ENCODE peak calls at places on chromosomes 4 and X, in six cellular contexts. C is cardiac muscle cell; H is neural progenitor cell; E is CD4-positive, alpha-beta memory T cell; Z is astrocyte of the spinal cord; M is HCT116. U is an unnamed sample.

GRCh38 chr4:3730422-3730821 is 35.8 kb upstream of the ADRA2C start:
- DNase-seq in C (no peak), H (no peak), E (no peak), Z (no peak), M (no peak), U (no peak)

GRCh38 chr4:5710065-5710961 is 688 bp upstream of the EVC start:
- DNase-seq in C (no peak), H (peak), E (no peak), Z (peak), M (no peak), U (no peak)

GRCh38 chr4:123304151-123305021 is 92.2 kb upstream of the SPRY1 start:
- DNase-seq in C (peak), H (peak), E (no peak), Z (no peak), M (no peak), U (no peak)

GRCh38 chrX:84221181-84221580 is 33.2 kb upstream of the RPS6KA6 start:
- DNase-seq in C (no peak), H (no peak), E (no peak), Z (no peak), M (no peak), U (no peak)

GRCh38 chr4:94995684-94996394 is 238.1 kb downstream of the BMPR1B start:
- DNase-seq in C (peak), H (peak), E (no peak), Z (peak), M (no peak), U (no peak)

GRCh38 chr4:48722509-48723446 is 57.3 kb downstream of the FRYL start:
- DNase-seq in C (no peak), H (no peak), E (no peak), Z (peak), M (no peak), U (no peak)

GRCh38 chr4:76799139-76799538 is 98.8 kb downstream of the SOWAHB start:
- DNase-seq in C (no peak), H (no peak), E (no peak), Z (no peak), M (no peak), U (no peak)

GRCh38 chr4:3026531-3026930 is 47.8 kb downstream of the HTT-AS start:
- DNase-seq in C (no peak), H (no peak), E (no peak), Z (no peak), M (no peak), U (no peak)

GRCh38 chrX:57172544-57172943 is 35.3 kb upstream of the SPIN2A start:
- DNase-seq in C (no peak), H (no peak), E (no peak), Z (no peak), M (no peak), U (no peak)

GRCh38 chrX:19611636-19612376 is 96.5 kb upstream of the MAP3K15 start:
- DNase-seq in C (no peak), H (no peak), E (no peak), Z (no peak), M (no peak), U (no peak)

GRCh38 chr4:101280866-101281600 is 66.3 kb downstream of the PPP3CA start:
- DNase-seq in C (no peak), H (peak), E (no peak), Z (no peak), M (no peak), U (no peak)

GRCh38 chr4:183635333-183635732 is 23.7 kb downstream of the RWDD4 start:
- DNase-seq in C (no peak), H (peak), E (no peak), Z (no peak), M (no peak), U (no peak)

GRCh38 chrX:50704360-50704759 is 109.6 kb downstream of the SHROOM4 start:
- DNase-seq in C (no peak), H (no peak), E (no peak), Z (no peak), M (no peak), U (no peak)

GRCh38 chrX:35847736-35848135 is 49.6 kb downstream of the MAGEB16 start:
- DNase-seq in C (no peak), H (no peak), E (no peak), Z (no peak), M (no peak), U (no peak)

GRCh38 chr4:41294445-41295062 is 37.8 kb downstream of the UCHL1 start:
- DNase-seq in C (no peak), H (peak), E (no peak), Z (no peak), M (peak), U (no peak)

GRCh38 chr4:182179105-182179504 is 64.1 kb upstream of the TENM3 start:
- DNase-seq in C (no peak), H (peak), E (no peak), Z (peak), M (no peak), U (no peak)

GRCh38 chrX:101260435-101260834 is 30.7 kb downstream of the TAF7L start:
- DNase-seq in C (peak), H (peak), E (no peak), Z (no peak), M (no peak), U (no peak)

GRCh38 chrX:37405954-37406353 is 56.8 kb downstream of the PRRG1 start:
- DNase-seq in C (peak), H (no peak), E (no peak), Z (peak), M (no peak), U (no peak)

GRCh38 chr4:71206763-71207162 is 132.1 kb upstream of the SLC4A4 start:
- DNase-seq in C (no peak), H (no peak), E (no peak), Z (peak), M (no peak), U (no peak)

GRCh38 chrX:49203536-49203935 is 3.5 kb upstream of the SYP start:
- DNase-seq in C (no peak), H (no peak), E (no peak), Z (no peak), M (no peak), U (no peak)

GRCh38 chr4:99847362-99847976 is 30.8 kb downstream of the DAPP1 start:
- DNase-seq in C (no peak), H (no peak), E (peak), Z (no peak), M (no peak), U (no peak)

GRCh38 chr4:31007858-31008257 is 287.7 kb downstream of the PCDH7 start:
- DNase-seq in C (no peak), H (no peak), E (no peak), Z (no peak), M (no peak), U (no peak)

GRCh38 chrX:148902581-148902980 is 402.2 kb downstream of the AFF2 start:
- DNase-seq in C (no peak), H (no peak), E (no peak), Z (no peak), M (no peak), U (no peak)

GRCh38 chr4:38455092-38455855 is 208.7 kb upstream of the KLF3 start:
- DNase-seq in C (no peak), H (no peak), E (peak), Z (no peak), M (no peak), U (no peak)

GRCh38 chrX:115949900-115950822 is 220.4 kb upstream of the AGTR2 start:
- DNase-seq in C (no peak), H (peak), E (peak), Z (no peak), M (no peak), U (no peak)

GRCh38 chr4:153523941-153524386 is 57.8 kb downstream of the TMEM131L start:
- DNase-seq in C (no peak), H (no peak), E (no peak), Z (no peak), M (no peak), U (no peak)

GRCh38 chr4:152087335-152087734 is 326.5 kb upstream of the GATB start:
- DNase-seq in C (no peak), H (no peak), E (no peak), Z (no peak), M (no peak), U (no peak)

GRCh38 chr4:103361926-103362325 is 163.8 kb upstream of the CENPE start:
- DNase-seq in C (peak), H (no peak), E (no peak), Z (no peak), M (no peak), U (no peak)

GRCh38 chr4:138405439-138405838 is 163.3 kb upstream of the SLC7A11 start:
- DNase-seq in C (peak), H (no peak), E (no peak), Z (no peak), M (no peak), U (no peak)

GRCh38 chrX:42107495-42108139 is 184.3 kb upstream of the CASK start:
- DNase-seq in C (no peak), H (no peak), E (no peak), Z (no peak), M (no peak), U (no peak)

GRCh38 chrX:140141444-140142029 is 176.2 kb upstream of the CXorf66 start:
- DNase-seq in C (peak), H (peak), E (peak), Z (peak), M (peak), U (no peak)

GRCh38 chr4:77310931-77311330 is 153.9 kb downstream of the CCNG2 start:
- DNase-seq in C (no peak), H (no peak), E (no peak), Z (no peak), M (no peak), U (no peak)

GRCh38 chr4:163654621-163655020 is 160.1 kb downstream of the TMA16 start:
- DNase-seq in C (no peak), H (no peak), E (no peak), Z (no peak), M (no peak), U (no peak)

GRCh38 chr4:25215506-25215905 is 18.3 kb upstream of the PI4K2B start:
- DNase-seq in C (no peak), H (peak), E (no peak), Z (no peak), M (no peak), U (no peak)

DNA sequence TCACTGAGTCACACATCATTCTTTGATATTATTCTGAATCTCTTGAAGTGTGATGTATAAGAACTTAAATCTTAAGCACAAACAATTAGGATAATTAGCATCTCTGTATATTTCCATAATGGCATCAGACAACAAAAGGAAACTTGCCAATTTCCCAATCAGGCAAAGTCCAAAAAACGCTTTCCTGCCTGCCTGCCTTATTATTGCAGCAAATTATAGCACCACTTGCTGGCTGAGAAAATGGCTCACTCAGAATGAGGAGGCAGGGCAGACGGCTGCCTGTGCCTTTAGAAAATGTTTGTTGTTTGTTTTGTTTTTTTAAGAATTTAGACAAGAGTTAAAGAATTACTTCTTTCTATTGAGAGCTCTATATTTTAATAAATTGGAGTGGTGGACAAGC is 27.7 kb upstream of the NR3C2 start:
- DNase-seq in C (no peak), H (no peak), E (no peak), Z (no peak), M (no peak), U (no peak)
- H3K4me3 ChIP-seq in C (no peak), H (no peak), E (no peak), Z (no peak), M (no peak), U (no peak)

GRCh38 chrX:134144231-134144630 is 92.8 kb upstream of the CCDC160 start:
- DNase-seq in C (peak), H (peak), E (no peak), Z (no peak), M (peak), U (no peak)

GRCh38 chrX:134146493-134146892 is 90.5 kb upstream of the CCDC160 start:
- DNase-seq in C (peak), H (no peak), E (no peak), Z (no peak), M (no peak), U (no peak)

GRCh38 chrX:134148293-134148692 is 88.7 kb upstream of the CCDC160 start:
- DNase-seq in C (no peak), H (no peak), E (no peak), Z (no peak), M (no peak), U (no peak)
- H3K4me3 ChIP-seq in C (no peak), H (no peak), E (no peak), Z (no peak), M (no peak), U (no peak)

GRCh38 chr4:37424753-37425152 is 180.2 kb downstream of the NWD2 start:
- DNase-seq in C (no peak), H (no peak), E (no peak), Z (no peak), M (no peak), U (no peak)
- H3K4me3 ChIP-seq in C (no peak), H (no peak), E (no peak), Z (no peak), M (no peak), U (no peak)

GRCh38 chr4:213971-214370 is 89.7 kb downstream of the ZNF718 start:
- DNase-seq in C (no peak), H (no peak), E (no peak), Z (no peak), M (no peak), U (no peak)
- H3K4me3 ChIP-seq in C (no peak), H (no peak), E (no peak), Z (no peak), M (no peak), U (no peak)

GRCh38 chrX:68834371-68835103 is 5.7 kb downstream of the EFNB1 start:
- DNase-seq in C (no peak), H (no peak), E (no peak), Z (no peak), M (no peak), U (no peak)
- H3K4me3 ChIP-seq in C (no peak), H (no peak), E (no peak), Z (no peak), M (no peak), U (no peak)

DNA sequence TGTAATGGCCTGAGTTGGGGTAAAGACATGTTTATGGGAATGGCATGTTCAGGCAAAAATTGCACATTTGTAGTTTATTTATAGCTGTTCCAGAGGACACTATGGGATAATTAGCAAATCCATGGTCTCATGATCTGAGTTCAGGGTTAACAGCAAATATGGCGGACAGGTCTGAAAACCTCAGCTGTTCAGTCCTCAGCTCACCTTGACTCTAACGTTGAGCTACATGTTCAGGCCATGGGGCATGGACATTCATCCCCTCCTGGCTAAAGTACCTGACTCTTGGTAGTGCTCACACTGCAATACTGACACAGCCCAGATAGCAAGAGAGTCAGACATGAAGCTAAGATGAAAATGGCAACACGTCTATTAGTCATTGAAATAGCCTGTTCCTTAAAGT is 161.6 kb upstream of the GPC4 start:
- DNase-seq in C (no peak), H (no peak), E (no peak), Z (no peak), M (no peak), U (no peak)
- H3K4me3 ChIP-seq in C (no peak), H (no peak), E (no peak), Z (no peak), M (no peak), U (no peak)

GRCh38 chrX:154751121-154751668 is 318 bp upstream of the GAB3 start:
- DNase-seq in C (peak), H (no peak), E (no peak), Z (no peak), M (no peak), U (peak)

GRCh38 chrX:154748712-154749339 is 2.1 kb downstream of the GAB3 start:
- DNase-seq in C (peak), H (peak), E (peak), Z (peak), M (no peak), U (no peak)

GRCh38 chrX:154749856-154750255 is 1.0 kb downstream of the GAB3 start:
- DNase-seq in C (no peak), H (no peak), E (no peak), Z (no peak), M (no peak), U (no peak)

GRCh38 chrX:154750301-154751120 is at the start of gene GAB3:
- DNase-seq in C (peak), H (peak), E (peak), Z (peak), M (no peak), U (peak)

GRCh38 chrX:154751669-154752271 is 893 bp upstream of the GAB3 start:
- DNase-seq in C (peak), H (no peak), E (no peak), Z (no peak), M (no peak), U (no peak)
- H3K4me3 ChIP-seq in C (no peak), H (no peak), E (no peak), Z (no peak), M (no peak), U (peak)

U was measured in upper lobe of right lung.